ENCODE peak calls at places on chromosomes 12 and 14, in four cellular contexts. L is sigmoid colon, G is gastrocnemius medialis, B is AG09309. Q is an unnamed sample.

GRCh38 chr14:51547260-51547659 is 104.5 kb upstream of the FRMD6 start:
- DNase-seq in L (peak; percentile 83), G (peak; percentile 55), B (peak; percentile 97), Q (peak; percentile 96)

GRCh38 chr14:38662781-38663180 is 406.9 kb upstream of the CLEC14A start:
- DNase-seq in L (no peak), G (no peak), B (no peak), Q (no peak)

GRCh38 chr12:113292091-113292490 is 42.8 kb downstream of the SLC8B1 start:
- DNase-seq in G (no peak), B (peak; percentile 38), L (no peak), Q (no peak)

GRCh38 chr14:88321692-88322504 is 1.2 kb downstream of the KCNK10 start:
- DNase-seq in L (no peak), B (no peak), G (no peak), Q (no peak)

GRCh38 chr12:14896477-14897184 is 11.0 kb upstream of the MGP start:
- DNase-seq in G (no peak), B (peak; percentile 29), L (no peak), Q (no peak)

GRCh38 chr14:100586520-100587247 is 533 bp downstream of the BEGAIN start:
- DNase-seq in L (peak; percentile 54), B (no peak), G (no peak), Q (no peak)

GRCh38 chr12:79424109-79424721 is 266.5 kb downstream of the PAWR start:
- DNase-seq in G (no peak), L (no peak), B (peak; percentile 91), Q (peak; percentile 89)

GRCh38 chr14:45201908-45202307 is 51.1 kb downstream of the MIS18BP1 start:
- DNase-seq in B (no peak), L (no peak), G (no peak), Q (no peak)

GRCh38 chr14:101371691-101372493 is 189.4 kb upstream of the DIO3 start:
- DNase-seq in B (no peak), G (no peak), L (peak; percentile 84), Q (no peak)

DNA sequence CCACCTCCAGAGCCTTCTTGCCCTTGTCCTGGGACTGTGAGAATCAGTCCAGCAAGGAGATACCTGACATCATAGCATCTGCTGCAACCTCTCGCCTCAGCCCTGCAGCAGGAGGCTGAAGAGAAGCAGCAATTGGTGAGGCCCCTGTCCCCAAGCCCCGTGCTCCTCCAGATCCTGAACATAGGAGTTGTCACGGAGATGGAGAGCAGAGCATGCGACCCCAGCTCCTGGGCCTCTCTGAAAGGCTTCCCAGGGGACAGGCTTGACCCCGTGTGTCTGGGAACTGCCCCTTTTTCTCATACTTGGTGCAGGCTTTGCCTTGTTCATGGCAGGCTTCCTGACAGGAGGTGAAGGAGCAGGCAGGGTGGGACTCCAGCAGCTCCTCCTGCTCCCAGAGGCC is 127.7 kb upstream of the PZP start:
- DNase-seq in L (no peak), G (no peak), B (no peak), Q (no peak)
- TF ChIP-seq CTCF in L (no peak), G (no peak), B (no peak), Q (no peak)

GRCh38 chr12:6280053-6280469 is 30.4 kb upstream of the PLEKHG6 start:
- DNase-seq in L (peak; percentile 84), G (no peak), B (peak; percentile 52), Q (no peak)

GRCh38 chr12:6278439-6279255 is 31.8 kb upstream of the PLEKHG6 start:
- DNase-seq in G (peak; percentile 66), L (peak; percentile 92), B (no peak), Q (no peak)

GRCh38 chr12:6279631-6280030 is 30.9 kb upstream of the PLEKHG6 start:
- DNase-seq in G (no peak), L (peak; percentile 63), B (no peak), Q (no peak)

GRCh38 chr12:6277982-6278438 is 32.5 kb upstream of the PLEKHG6 start:
- DNase-seq in G (no peak), L (no peak), B (no peak), Q (no peak)

DNA sequence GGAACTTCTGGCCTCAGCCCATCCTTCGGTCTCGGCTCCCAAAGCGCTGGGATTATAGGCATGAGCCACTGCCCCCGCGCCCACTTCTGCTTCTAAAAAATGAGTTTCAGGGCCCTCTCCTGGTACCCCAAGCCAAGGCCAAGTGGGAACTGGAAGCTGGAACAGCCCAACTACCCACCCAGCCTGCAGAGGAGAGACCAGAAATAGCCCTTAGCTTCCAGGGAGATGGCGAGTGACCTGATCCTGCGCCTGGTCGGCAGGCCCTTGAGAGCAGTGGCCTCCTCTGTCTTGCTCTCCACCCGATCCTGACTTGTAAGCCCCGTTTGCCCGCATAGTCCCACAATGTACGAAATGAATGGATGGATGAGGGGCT is 31.2 kb upstream of the PLEKHG6 start:
- DNase-seq in G (no peak), B (no peak), L (no peak), Q (no peak)
- H3K4me3 ChIP-seq in G (no peak overlapping the region), B (no peak overlapping the region), L (no peak overlapping the region), Q (no peak overlapping the region)

GRCh38 chr12:59164991-59165718 is 244.9 kb upstream of the LRIG3 start:
- DNase-seq in B (peak; percentile 25), L (no peak), G (no peak), Q (no peak)
- TF ChIP-seq CTCF in B (peak; percentile 33), L (peak; percentile 41), G (peak; percentile 48), Q (peak; percentile 46)

GRCh38 chr12:57897296-57897974 is 43.9 kb upstream of the ATP23 start:
- DNase-seq in L (no peak), B (no peak), G (no peak), Q (no peak)
- H3K4me3 ChIP-seq in L (peak overlapping the region; percentile 1), B (no peak overlapping the region), G (peak overlapping the region; percentile 65), Q (peak overlapping the region; percentile 59)